ENCODE peak calls at places on chromosome 13, in four cellular contexts. O is IMR-90, C is K562, N is A549. J is an unnamed sample.

GRCh38 chr13:96762876-96763275 is 231.4 kb downstream of the OXGR1 start:
- DNase-seq in C (no peak), O (no peak), N (no peak), J (no peak)

GRCh38 chr13:61414686-61415664 is 674 bp downstream of the PCDH20 start:
- DNase-seq in N (peak), C (no peak), O (no peak), J (no peak)

GRCh38 chr13:23918208-23918607 is 20.9 kb upstream of the C1QTNF9B start:
- DNase-seq in N (no peak), C (no peak), O (peak), J (no peak)

GRCh38 chr13:102484329-102484728 is 82.5 kb upstream of the FGF14 start:
- DNase-seq in O (peak), C (no peak), N (no peak), J (no peak)

GRCh38 chr13:113650275-113650674 is 7.7 kb downstream of the ATP4B start:
- DNase-seq in O (no peak), N (no peak), C (no peak), J (no peak)

GRCh38 chr13:102846261-102847015 is 606 bp downstream of the ERCC5 start:
- DNase-seq in N (peak), O (peak), C (no peak), J (no peak)

GRCh38 chr13:20303636-20304035 is 71.5 kb upstream of the GJB6 start:
- DNase-seq in O (no peak), C (no peak), N (no peak), J (no peak)

GRCh38 chr13:87356314-87356713 is 314.9 kb upstream of the SLITRK5 start:
- DNase-seq in N (no peak), C (no peak), O (no peak), J (no peak)

GRCh38 chr13:38564751-38565150 is 122.1 kb upstream of the FREM2 start:
- DNase-seq in N (no peak), O (no peak), C (no peak), J (no peak)

GRCh38 chr13:51122868-51123267 is 11.8 kb upstream of the C13orf42 start:
- DNase-seq in O (no peak), C (no peak), N (no peak), J (peak)

GRCh38 chr13:80278706-80279105 is 62.2 kb downstream of the SPRY2 start:
- DNase-seq in C (no peak), O (no peak), N (no peak), J (no peak)

GRCh38 chr13:80284290-80284689 is 56.6 kb downstream of the SPRY2 start:
- DNase-seq in C (no peak), N (no peak), O (no peak), J (no peak)
- TF ChIP-seq ELK1 in C (no peak), N (no peak), O (no peak), J (no peak)

DNA sequence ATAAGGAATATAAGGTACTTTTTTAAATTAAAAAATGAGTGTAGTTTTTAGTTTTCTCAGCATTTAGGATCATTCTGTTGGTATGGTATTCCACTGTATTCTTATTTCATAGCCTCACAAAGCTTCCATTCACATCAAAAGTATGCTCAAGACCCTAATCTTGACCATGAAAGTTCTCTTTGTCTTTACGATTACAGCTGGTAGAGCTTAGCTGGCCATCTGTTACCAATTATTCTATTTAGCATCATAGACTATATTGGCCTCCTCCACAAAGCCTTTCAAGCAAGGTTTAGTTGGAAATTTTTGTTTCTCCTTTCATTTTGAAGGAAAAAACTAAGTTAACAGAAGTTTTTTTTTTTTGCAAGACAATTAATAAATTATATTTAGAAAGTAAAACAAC is 245.1 kb downstream of the KCTD12 start:
- DNase-seq in O (no peak), C (no peak), N (no peak), J (no peak)
- TF ChIP-seq ELK1 in O (no peak), C (no peak), N (no peak), J (no peak)

DNA sequence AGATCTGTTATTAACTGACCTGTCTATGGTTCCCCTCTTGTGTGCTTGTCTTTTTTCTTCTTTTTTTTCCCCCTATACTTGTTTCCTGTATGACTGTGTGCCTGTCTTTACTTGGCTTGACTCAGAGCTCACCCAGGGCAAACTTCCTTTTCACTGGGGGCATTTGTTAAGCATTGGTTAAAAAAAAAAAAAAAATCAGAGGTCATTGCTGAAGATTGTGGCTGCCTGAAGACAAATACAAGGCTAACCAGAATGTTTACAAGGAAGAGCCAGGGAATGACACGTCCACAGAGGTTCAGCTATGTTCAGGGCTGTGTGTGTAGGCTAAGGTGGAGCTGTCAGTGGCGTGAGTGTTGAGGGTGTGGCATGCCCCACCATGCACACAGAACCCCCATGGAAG is 47.1 kb downstream of the LNX2 start:
- DNase-seq in O (peak), N (peak), C (no peak), J (no peak)
- TF ChIP-seq ELK1 in O (no peak), N (no peak), C (no peak), J (no peak)

DNA sequence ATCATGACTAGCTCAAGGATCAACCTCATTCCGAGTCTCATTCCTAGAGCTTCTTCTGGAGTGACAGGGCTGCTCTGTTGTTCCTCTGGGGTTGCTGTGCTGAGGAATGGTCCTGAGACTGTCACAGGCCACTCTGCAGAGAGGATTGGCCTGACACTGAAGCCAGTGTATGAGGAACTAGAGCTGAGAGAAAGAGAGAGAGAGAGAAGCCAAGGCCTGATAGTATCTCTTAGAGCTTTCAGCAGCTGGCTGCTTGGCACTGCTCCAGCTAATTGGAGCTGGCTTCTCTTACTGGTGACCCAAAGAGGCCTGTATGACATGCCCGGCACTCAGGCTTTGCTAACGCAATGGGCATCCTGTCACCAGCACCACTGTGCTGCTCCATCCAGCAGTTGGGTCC is 73.4 kb upstream of the FLT1 start:
- DNase-seq in C (peak), O (peak), N (no peak), J (no peak)
- TF ChIP-seq ELK1 in C (no peak), O (no peak), N (no peak), J (no peak)

DNA sequence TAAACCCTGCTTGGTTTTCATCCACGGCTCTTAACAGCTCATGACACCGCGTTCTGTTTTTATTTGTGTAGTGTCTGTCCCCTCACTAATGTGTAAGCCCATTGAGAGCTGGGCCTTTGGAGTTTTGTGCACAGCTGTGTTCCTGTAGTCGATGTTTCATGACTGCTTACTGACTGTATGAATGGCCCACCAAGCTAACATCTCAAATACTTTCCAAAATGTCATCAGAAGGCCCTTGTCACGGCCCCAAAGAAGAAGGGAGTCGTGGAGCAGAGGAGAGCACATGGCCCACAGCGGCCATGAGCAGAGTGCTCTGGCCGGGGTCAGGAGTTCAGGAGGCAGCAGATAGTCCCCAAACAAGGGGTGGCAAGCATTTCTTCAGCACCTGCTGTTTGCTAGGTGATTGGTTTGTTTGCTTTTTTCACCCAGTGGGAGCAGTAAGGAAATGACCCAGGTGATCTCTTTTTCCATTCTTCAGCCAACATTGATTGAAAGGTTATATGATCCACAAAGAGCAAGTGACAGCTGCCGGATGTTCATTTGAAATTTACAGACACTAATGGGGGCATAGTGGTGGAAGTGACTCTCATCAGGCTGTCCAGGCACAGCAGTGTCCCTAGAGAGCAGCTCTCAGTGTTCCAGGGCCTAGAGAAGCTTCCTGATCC is 315.2 kb downstream of the ATP8A2 start:
- DNase-seq in C (no peak), O (no peak), N (no peak), J (no peak)
- TF ChIP-seq ELK1 in C (no peak), O (no peak), N (no peak), J (no peak)

GRCh38 chr13:110340812-110341444 is 33.8 kb downstream of the COL4A2 start:
- DNase-seq in O (peak), N (no peak), C (no peak), J (no peak)
- TF ChIP-seq ELK1 in O (no peak), N (no peak), C (no peak), J (no peak)

GRCh38 chr13:64675256-64675892 is 2554.8 kb downstream of the PCDH9 start:
- DNase-seq in O (peak), N (peak), C (no peak), J (no peak)

GRCh38 chr13:64684108-64684507 is 2546.0 kb downstream of the PCDH9 start:
- DNase-seq in C (no peak), N (no peak), O (no peak), J (no peak)

GRCh38 chr13:64684685-64685431 is 2545.3 kb downstream of the PCDH9 start:
- DNase-seq in N (no peak), C (no peak), O (peak), J (no peak)

DNA sequence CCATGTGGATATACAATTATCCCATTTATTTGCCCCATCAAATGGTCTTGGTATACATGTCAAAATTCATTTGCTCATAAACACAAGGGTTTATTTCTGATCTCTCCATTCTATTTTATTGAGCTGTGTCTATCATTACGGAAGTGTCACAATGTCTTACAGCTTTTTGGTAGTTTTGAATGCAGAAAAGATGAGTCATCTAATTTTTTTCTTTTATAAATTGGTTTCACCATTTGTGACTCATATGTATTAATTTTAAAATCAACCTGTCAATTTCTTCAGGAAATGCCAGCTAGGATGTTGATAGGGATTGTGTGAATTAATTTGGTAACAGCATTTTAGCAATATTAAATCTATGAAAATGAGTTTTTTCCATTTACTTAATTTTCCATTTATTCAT is 2549.4 kb downstream of the PCDH9 start:
- DNase-seq in N (no peak), O (no peak), C (no peak), J (no peak)
- TF ChIP-seq ELK1 in N (no peak), O (no peak), C (no peak), J (no peak)

J was measured in GM12878.